ENCODE peak calls at places on chromosomes 2 and 18, in nine cellular contexts. S is HCT116, G is MM.1S, Y is hepatocyte, P is neural progenitor cell, Z is PC-3, L is DND-41, R is fibroblast of lung, K is GM23338. D is an unnamed sample.

GRCh38 chr2:165746501-165746900 is 47.5 kb downstream of the GALNT3 start:
- DNase-seq in S (no peak), G (no peak), R (peak), P (no peak), Z (no peak), L (no peak), K (no peak), Y (no peak), D (no peak)

GRCh38 chr2:40758778-40759177 is 306.9 kb upstream of the SLC8A1 start:
- DNase-seq in G (no peak), S (no peak), P (no peak), Z (no peak), R (peak), Y (no peak), L (no peak), K (no peak), D (no peak)

GRCh38 chr2:155368934-155369333 is 670.4 kb downstream of the KCNJ3 start:
- DNase-seq in L (no peak), P (no peak), R (peak), Z (peak), Y (peak), K (peak), G (peak), S (peak), D (no peak)

GRCh38 chr2:156883828-156884615 is 373.5 kb upstream of the GALNT5 start:
- DNase-seq in P (no peak), Y (no peak), L (no peak), S (no peak), Z (peak), R (peak), G (no peak), K (no peak), D (peak)

GRCh38 chr2:157779794-157780193 is 96.3 kb downstream of the ACVR1 start:
- DNase-seq in K (no peak), L (no peak), G (no peak), P (no peak), Y (no peak), R (no peak), Z (no peak), S (no peak), D (no peak)

GRCh38 chr2:3282056-3282998 is 95.3 kb downstream of the EIPR1 start:
- DNase-seq in L (no peak), S (no peak), K (no peak), Y (no peak), P (no peak), R (peak), Z (peak), G (no peak), D (no peak)

GRCh38 chr2:58606799-58607198 is 365.7 kb upstream of the FANCL start:
- DNase-seq in L (no peak), R (no peak), G (no peak), Z (no peak), S (no peak), P (no peak), K (no peak), Y (no peak), D (no peak)

GRCh38 chr2:208466133-208466919 is 59.7 kb downstream of the PTH2R start:
- DNase-seq in S (peak), R (peak), Y (peak), K (peak), Z (peak), G (peak), L (peak), P (peak), D (peak)

GRCh38 chr18:68843467-68844089 is 45.7 kb downstream of the CCDC102B start:
- DNase-seq in P (no peak), K (no peak), Z (peak), L (no peak), G (no peak), R (no peak), S (no peak), Y (no peak), D (no peak)

DNA sequence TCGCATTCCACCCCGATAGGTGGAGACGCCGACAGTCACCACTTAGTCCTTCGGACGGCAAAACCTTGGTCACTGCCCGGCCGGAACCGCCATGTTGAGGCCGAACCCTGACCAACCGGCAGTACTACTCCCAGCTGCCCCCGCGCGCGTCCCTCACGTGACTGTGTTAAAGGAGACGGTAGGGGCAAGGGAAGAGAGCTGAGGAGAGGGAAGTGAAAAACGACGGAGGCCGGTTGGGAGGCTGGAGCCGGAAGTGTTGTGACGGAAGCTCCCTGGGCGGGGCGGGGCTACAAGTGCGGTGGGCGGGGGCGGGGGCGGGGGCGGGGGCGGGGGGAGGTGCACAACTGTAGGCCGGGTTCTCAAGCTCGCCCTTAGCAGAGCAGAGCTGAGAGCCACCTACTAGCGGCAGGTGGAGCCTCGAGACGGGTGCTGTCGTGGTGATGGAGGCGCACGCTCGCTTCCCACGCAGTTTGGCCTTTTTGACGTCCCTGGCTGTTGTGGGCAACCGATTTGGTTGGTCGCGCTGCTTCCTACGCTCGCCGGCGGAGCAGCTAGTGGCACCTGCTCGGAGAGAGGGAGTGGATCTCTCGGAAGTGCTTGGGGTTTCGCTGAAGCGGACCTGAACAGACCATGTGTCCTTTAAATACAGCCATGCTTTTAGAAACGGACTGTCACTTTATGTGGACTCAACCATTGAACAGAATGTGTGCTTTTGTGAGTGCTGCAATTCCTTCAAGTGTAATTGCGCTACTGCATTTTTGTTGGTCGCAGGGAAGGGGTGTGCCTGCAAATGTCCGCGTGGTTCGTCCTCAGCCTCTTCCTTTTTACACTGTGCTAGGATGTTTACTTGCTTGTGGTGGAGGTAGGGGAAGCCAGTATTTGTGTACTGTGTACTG is at the start of gene TRAPPC8:
- DNase-seq in K (peak), P (peak), S (peak), Y (peak), L (peak), Z (peak), R (peak), G (peak), D (peak)
- TF ChIP-seq CTCF in K (no peak), P (no peak), S (no peak), Y (peak), L (peak), Z (no peak), R (no peak), G (no peak), D (no peak)

GRCh38 chr18:72541871-72542690 is 2.1 kb downstream of the CBLN2 start:
- DNase-seq in P (peak), K (peak), G (peak), Z (no peak), R (no peak), L (no peak), S (no peak), Y (peak), D (no peak)
- H3K4me3 ChIP-seq in P (peak), K (peak), G (peak), Z (no peak), R (no peak), L (no peak), S (no peak), Y (peak), D (no peak)

GRCh38 chr2:27261926-27262298 is 935 bp downstream of the SLC30A3 start:
- DNase-seq in Y (no peak), R (no peak), P (peak), S (no peak), L (no peak), Z (no peak), G (no peak), K (no peak), D (no peak)
- TF ChIP-seq EZH2 in Y (peak), R (peak), P (peak), S (no peak), L (no peak), Z (no peak), G (no peak), K (peak), D (no peak)

GRCh38 chr18:26772691-26773090 is 92.8 kb downstream of the AQP4 start:
- DNase-seq in K (no peak), P (no peak), Y (no peak), R (no peak), S (no peak), Z (no peak), L (no peak), G (no peak), D (no peak)
- TF ChIP-seq CTCF in K (no peak), P (no peak), Y (no peak), R (no peak), S (no peak), Z (no peak), L (no peak), G (no peak), D (no peak)

GRCh38 chr2:113156278-113157107 is 17.3 kb upstream of the PSD4 start:
- DNase-seq in G (no peak), S (peak), Z (peak), Y (no peak), P (no peak), K (peak), R (no peak), L (no peak), D (no peak)
- H3K4me3 ChIP-seq in G (peak), S (peak), Z (peak), Y (peak), P (peak), K (peak), R (peak), L (no peak), D (peak)

GRCh38 chr2:136117909-136118818 is at the start of gene CXCR4:
- DNase-seq in S (peak), K (peak), P (peak), G (peak), Y (peak), R (peak), L (peak), Z (peak), D (no peak)
- TF ChIP-seq EZH2 in S (no peak), K (no peak), P (no peak), G (no peak), Y (peak), R (peak), L (no peak), Z (peak), D (no peak)

GRCh38 chr2:119826370-119826961 is 66.7 kb downstream of the PTPN4 start:
- DNase-seq in Y (peak), Z (peak), L (peak), G (peak), K (peak), R (no peak), S (no peak), P (peak), D (no peak)

GRCh38 chr2:119820275-119820674 is 60.6 kb downstream of the PTPN4 start:
- DNase-seq in Z (peak), R (peak), P (no peak), K (no peak), S (no peak), G (no peak), L (no peak), Y (peak), D (no peak)

GRCh38 chr2:119821266-119821665 is 61.5 kb downstream of the PTPN4 start:
- DNase-seq in L (no peak), Y (no peak), S (no peak), Z (no peak), K (no peak), R (no peak), P (no peak), G (no peak), D (no peak)

GRCh38 chr2:119819846-119820245 is 60.1 kb downstream of the PTPN4 start:
- DNase-seq in P (no peak), Y (no peak), K (no peak), R (peak), S (no peak), G (no peak), L (no peak), Z (no peak), D (no peak)

DNA sequence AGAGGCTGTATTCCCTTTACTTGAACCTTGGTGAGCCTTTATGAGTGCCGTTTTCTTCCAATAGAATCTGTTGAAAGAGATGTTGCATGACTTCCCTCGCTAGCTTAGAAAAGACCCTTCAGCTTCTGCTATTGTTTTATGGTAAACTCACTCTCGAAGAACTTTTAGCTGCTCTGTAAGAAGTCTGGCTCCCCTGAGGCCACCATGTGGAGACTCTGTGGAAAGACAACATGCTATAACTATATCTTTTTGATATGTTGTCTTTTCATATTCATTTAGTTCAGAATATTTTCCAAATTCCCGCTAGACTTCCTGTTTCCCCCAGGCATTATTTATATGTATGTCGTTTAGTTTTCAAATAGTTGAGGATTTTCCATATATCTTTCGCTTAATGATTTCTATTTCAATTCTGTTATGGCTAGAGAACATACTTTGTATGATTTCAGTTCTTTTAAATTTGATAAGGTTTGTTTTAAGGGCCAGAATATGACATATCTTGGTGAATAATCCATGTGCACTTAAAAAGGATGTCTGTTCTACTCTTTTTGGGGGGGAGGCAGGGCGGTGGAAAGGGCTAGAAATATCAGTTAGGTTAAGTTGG is 64.1 kb downstream of the PTPN4 start:
- DNase-seq in Y (peak), S (no peak), L (peak), K (peak), Z (peak), P (peak), G (peak), R (peak), D (no peak)
- TF ChIP-seq CTCF in Y (peak), S (peak), L (peak), K (peak), Z (peak), P (peak), G (peak), R (peak), D (peak)

DNA sequence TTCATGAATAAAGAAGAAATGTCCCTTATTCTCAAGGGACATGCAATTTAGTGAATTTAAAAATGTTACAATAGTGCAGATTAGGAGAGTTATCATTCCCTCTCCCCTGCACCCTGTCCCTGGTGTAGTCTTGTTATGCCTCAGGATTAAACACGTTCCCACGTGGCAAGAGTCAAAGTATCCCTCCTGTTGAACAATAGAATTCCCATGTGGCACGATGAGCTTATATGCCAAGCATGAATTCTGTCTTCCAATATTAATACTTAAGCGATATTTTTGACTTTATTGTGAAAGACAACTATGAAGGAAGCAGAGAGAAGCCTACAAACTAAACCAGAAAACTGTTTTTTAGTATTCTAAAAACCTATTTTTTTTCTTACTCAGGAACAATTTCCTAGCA is 36.7 kb upstream of the SPAG16 start:
- DNase-seq in S (no peak), P (no peak), Y (no peak), K (no peak), Z (no peak), L (no peak), G (no peak), R (no peak), D (no peak)
- H3K4me3 ChIP-seq in S (no peak), P (no peak), Y (no peak), K (no peak), Z (no peak), L (no peak), G (no peak), R (no peak), D (no peak)

D was measured in PC-9.